ENCODE peak calls at places on chromosomes 16 and 17, in ten cellular contexts. One of them, this sample, is unnamed.

GRCh38 chr17:22484826-22485225 is 792.5 kb downstream of the KCNJ18 start:
- DNase-seq in left ventricle myocardium inferior: no peak
- DNase-seq in fibroblast of lung: no peak
- DNase-seq in fibroblast of villous mesenchyme: no peak
- DNase-seq in dorsolateral prefrontal cortex: no peak
- DNase-seq in WERI-Rb-1: no peak
- DNase-seq in tibial artery: no peak
- DNase-seq in CD8-positive, alpha-beta T cell: no peak
- DNase-seq in epithelial cell of esophagus: no peak
- DNase-seq in spleen: no peak
- DNase-seq in this sample: no peak

GRCh38 chr17:41894791-41895331 is 23.9 kb downstream of the ACLY start:
- DNase-seq in left ventricle myocardium inferior: no peak
- DNase-seq in fibroblast of lung: peak
- DNase-seq in fibroblast of villous mesenchyme: peak
- DNase-seq in dorsolateral prefrontal cortex: no peak
- DNase-seq in WERI-Rb-1: no peak
- DNase-seq in tibial artery: no peak
- DNase-seq in CD8-positive, alpha-beta T cell: no peak
- DNase-seq in epithelial cell of esophagus: peak
- DNase-seq in spleen: no peak
- DNase-seq in this sample: no peak

GRCh38 chr16:5621826-5622225 is 524.2 kb upstream of the EEF2KMT start:
- DNase-seq in left ventricle myocardium inferior: no peak
- DNase-seq in fibroblast of lung: no peak
- DNase-seq in fibroblast of villous mesenchyme: no peak
- DNase-seq in dorsolateral prefrontal cortex: no peak
- DNase-seq in WERI-Rb-1: no peak
- DNase-seq in tibial artery: no peak
- DNase-seq in CD8-positive, alpha-beta T cell: no peak
- DNase-seq in epithelial cell of esophagus: no peak
- DNase-seq in spleen: no peak
- DNase-seq in this sample: no peak

GRCh38 chr16:27096375-27096774 is 29.6 kb downstream of the C16orf82 start:
- DNase-seq in left ventricle myocardium inferior: no peak
- DNase-seq in fibroblast of lung: no peak
- DNase-seq in fibroblast of villous mesenchyme: no peak
- DNase-seq in dorsolateral prefrontal cortex: no peak
- DNase-seq in WERI-Rb-1: no peak
- DNase-seq in tibial artery: no peak
- DNase-seq in CD8-positive, alpha-beta T cell: no peak
- DNase-seq in epithelial cell of esophagus: no peak
- DNase-seq in spleen: no peak
- DNase-seq in this sample: no peak

GRCh38 chr16:12171206-12171605 is 194.7 kb downstream of the SNX29 start:
- DNase-seq in left ventricle myocardium inferior: no peak
- DNase-seq in fibroblast of lung: peak
- DNase-seq in fibroblast of villous mesenchyme: no peak
- DNase-seq in dorsolateral prefrontal cortex: no peak
- DNase-seq in WERI-Rb-1: no peak
- DNase-seq in tibial artery: no peak
- DNase-seq in CD8-positive, alpha-beta T cell: no peak
- DNase-seq in epithelial cell of esophagus: no peak
- DNase-seq in spleen: peak
- DNase-seq in this sample: no peak

GRCh38 chr17:79042421-79043190 is 18.6 kb downstream of the C1QTNF1 start:
- DNase-seq in left ventricle myocardium inferior: peak
- DNase-seq in fibroblast of lung: no peak
- DNase-seq in fibroblast of villous mesenchyme: peak
- DNase-seq in dorsolateral prefrontal cortex: peak
- DNase-seq in WERI-Rb-1: peak
- DNase-seq in tibial artery: peak
- DNase-seq in CD8-positive, alpha-beta T cell: peak
- DNase-seq in epithelial cell of esophagus: peak
- DNase-seq in spleen: peak
- DNase-seq in this sample: no peak

GRCh38 chr16:6961704-6962103 is 370.9 kb upstream of the RBFOX1 start:
- DNase-seq in left ventricle myocardium inferior: no peak
- DNase-seq in fibroblast of lung: no peak
- DNase-seq in fibroblast of villous mesenchyme: no peak
- DNase-seq in dorsolateral prefrontal cortex: no peak
- DNase-seq in WERI-Rb-1: no peak
- DNase-seq in tibial artery: no peak
- DNase-seq in CD8-positive, alpha-beta T cell: no peak
- DNase-seq in epithelial cell of esophagus: no peak
- DNase-seq in spleen: no peak
- DNase-seq in this sample: no peak

GRCh38 chr17:44969144-44969780 is 1.2 kb upstream of the C1QL1 start:
- DNase-seq in left ventricle myocardium inferior: no peak
- DNase-seq in fibroblast of lung: no peak
- DNase-seq in fibroblast of villous mesenchyme: no peak
- DNase-seq in dorsolateral prefrontal cortex: no peak
- DNase-seq in WERI-Rb-1: no peak
- DNase-seq in tibial artery: no peak
- DNase-seq in CD8-positive, alpha-beta T cell: no peak
- DNase-seq in epithelial cell of esophagus: no peak
- DNase-seq in spleen: no peak
- DNase-seq in this sample: no peak

GRCh38 chr17:2263183-2263954 is 40.2 kb downstream of the SMG6 start:
- DNase-seq in left ventricle myocardium inferior: no peak
- DNase-seq in fibroblast of lung: peak
- DNase-seq in fibroblast of villous mesenchyme: peak
- DNase-seq in dorsolateral prefrontal cortex: no peak
- DNase-seq in WERI-Rb-1: no peak
- DNase-seq in tibial artery: no peak
- DNase-seq in CD8-positive, alpha-beta T cell: no peak
- DNase-seq in epithelial cell of esophagus: no peak
- DNase-seq in spleen: no peak
- DNase-seq in this sample: no peak

GRCh38 chr17:49325980-49326379 is 36.1 kb downstream of the ZNF652 start:
- DNase-seq in left ventricle myocardium inferior: no peak
- DNase-seq in fibroblast of lung: no peak
- DNase-seq in fibroblast of villous mesenchyme: no peak
- DNase-seq in dorsolateral prefrontal cortex: no peak
- DNase-seq in WERI-Rb-1: no peak
- DNase-seq in tibial artery: no peak
- DNase-seq in CD8-positive, alpha-beta T cell: no peak
- DNase-seq in epithelial cell of esophagus: no peak
- DNase-seq in spleen: no peak
- DNase-seq in this sample: no peak

GRCh38 chr16:9107025-9107970 is 15.9 kb downstream of the HAPSTR1 start:
- DNase-seq in left ventricle myocardium inferior: no peak
- DNase-seq in fibroblast of lung: no peak
- DNase-seq in fibroblast of villous mesenchyme: peak
- DNase-seq in dorsolateral prefrontal cortex: no peak
- DNase-seq in WERI-Rb-1: no peak
- DNase-seq in tibial artery: no peak
- DNase-seq in CD8-positive, alpha-beta T cell: no peak
- DNase-seq in epithelial cell of esophagus: peak
- DNase-seq in spleen: no peak
- DNase-seq in this sample: no peak

GRCh38 chr16:48462146-48462740 is 77.0 kb upstream of the SIAH1 start:
- DNase-seq in left ventricle myocardium inferior: no peak
- DNase-seq in fibroblast of lung: peak
- DNase-seq in fibroblast of villous mesenchyme: no peak
- DNase-seq in dorsolateral prefrontal cortex: no peak
- DNase-seq in WERI-Rb-1: no peak
- DNase-seq in tibial artery: no peak
- DNase-seq in CD8-positive, alpha-beta T cell: no peak
- DNase-seq in epithelial cell of esophagus: peak
- DNase-seq in spleen: no peak
- DNase-seq in this sample: no peak

GRCh38 chr17:78108726-78109488 is 19.6 kb downstream of the TMC6 start:
- DNase-seq in left ventricle myocardium inferior: peak
- DNase-seq in fibroblast of lung: no peak
- DNase-seq in fibroblast of villous mesenchyme: peak
- DNase-seq in dorsolateral prefrontal cortex: peak
- DNase-seq in WERI-Rb-1: no peak
- DNase-seq in tibial artery: peak
- DNase-seq in CD8-positive, alpha-beta T cell: no peak
- DNase-seq in epithelial cell of esophagus: no peak
- DNase-seq in spleen: no peak
- DNase-seq in this sample: no peak

GRCh38 chr17:35433075-35433894 is 985 bp upstream of the SLFN12 start:
- DNase-seq in left ventricle myocardium inferior: peak
- DNase-seq in fibroblast of lung: peak
- DNase-seq in fibroblast of villous mesenchyme: peak
- DNase-seq in dorsolateral prefrontal cortex: no peak
- DNase-seq in WERI-Rb-1: no peak
- DNase-seq in tibial artery: peak
- DNase-seq in CD8-positive, alpha-beta T cell: peak
- DNase-seq in epithelial cell of esophagus: peak
- DNase-seq in spleen: peak
- DNase-seq in this sample: peak

GRCh38 chr16:4298761-4299522 is 16.9 kb upstream of the GLIS2 start:
- DNase-seq in left ventricle myocardium inferior: peak
- DNase-seq in fibroblast of lung: peak
- DNase-seq in fibroblast of villous mesenchyme: peak
- DNase-seq in dorsolateral prefrontal cortex: no peak
- DNase-seq in WERI-Rb-1: peak
- DNase-seq in tibial artery: no peak
- DNase-seq in CD8-positive, alpha-beta T cell: no peak
- DNase-seq in epithelial cell of esophagus: peak
- DNase-seq in spleen: no peak
- DNase-seq in this sample: peak

GRCh38 chr17:43917348-43918025 is 10.2 kb upstream of the MPP2 start:
- DNase-seq in left ventricle myocardium inferior: peak
- DNase-seq in fibroblast of lung: peak
- DNase-seq in fibroblast of villous mesenchyme: peak
- DNase-seq in dorsolateral prefrontal cortex: peak
- DNase-seq in WERI-Rb-1: peak
- DNase-seq in tibial artery: no peak
- DNase-seq in CD8-positive, alpha-beta T cell: peak
- DNase-seq in epithelial cell of esophagus: peak
- DNase-seq in spleen: peak
- DNase-seq in this sample: no peak
- H3K4me3 ChIP-seq in left ventricle myocardium inferior: peak
- H3K4me3 ChIP-seq in fibroblast of lung: no peak
- H3K4me3 ChIP-seq in fibroblast of villous mesenchyme: peak
- H3K4me3 ChIP-seq in dorsolateral prefrontal cortex: peak
- H3K4me3 ChIP-seq in WERI-Rb-1: no peak
- H3K4me3 ChIP-seq in tibial artery: peak
- H3K4me3 ChIP-seq in CD8-positive, alpha-beta T cell: peak
- H3K4me3 ChIP-seq in epithelial cell of esophagus: no peak
- H3K4me3 ChIP-seq in spleen: peak
- H3K4me3 ChIP-seq in this sample: no peak

DNA sequence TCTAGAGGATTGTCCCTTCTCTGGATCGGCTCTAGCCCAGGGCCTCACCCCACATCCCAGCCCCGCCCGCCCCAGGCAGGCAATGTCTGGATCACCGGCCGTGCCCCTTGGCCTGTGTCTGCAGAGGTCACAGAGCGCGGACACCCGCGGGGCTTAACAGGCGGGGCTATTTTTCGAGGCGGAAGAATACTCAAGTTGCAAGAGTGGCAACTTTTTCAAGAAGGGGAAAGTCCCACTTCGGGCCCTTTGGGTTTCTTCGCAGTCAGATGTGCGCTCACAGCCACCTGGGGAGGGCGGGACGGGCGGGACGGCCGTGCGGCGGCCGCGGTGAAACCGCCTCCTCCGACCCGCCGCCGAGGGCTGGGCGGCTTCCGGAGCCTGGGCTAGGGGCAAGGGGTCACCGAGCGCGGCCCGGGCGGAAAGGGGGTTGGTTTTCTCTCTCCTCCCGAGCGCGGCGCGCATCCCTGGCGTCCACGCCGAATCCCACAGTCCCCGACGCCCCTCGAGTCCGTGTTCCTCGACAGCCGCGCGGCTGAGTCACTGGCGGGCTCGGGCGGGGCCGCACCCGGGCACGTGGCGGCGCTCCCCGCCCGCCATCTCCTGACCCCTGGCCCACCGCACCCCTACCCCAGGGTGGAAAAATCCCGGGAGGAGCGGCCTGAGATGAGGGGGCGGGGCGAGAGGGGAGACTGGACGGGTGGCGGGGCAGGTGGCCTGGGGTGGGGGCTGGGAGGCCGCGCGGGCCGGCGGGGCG is 1.2 kb upstream of the PFN1 start:
- DNase-seq in left ventricle myocardium inferior: peak
- DNase-seq in fibroblast of lung: peak
- DNase-seq in fibroblast of villous mesenchyme: peak
- DNase-seq in dorsolateral prefrontal cortex: no peak
- DNase-seq in WERI-Rb-1: peak
- DNase-seq in tibial artery: peak
- DNase-seq in CD8-positive, alpha-beta T cell: peak
- DNase-seq in epithelial cell of esophagus: peak
- DNase-seq in spleen: peak
- DNase-seq in this sample: peak
- TF ChIP-seq CTCF in left ventricle myocardium inferior: no peak
- TF ChIP-seq CTCF in fibroblast of lung: no peak
- TF ChIP-seq CTCF in fibroblast of villous mesenchyme: no peak
- TF ChIP-seq CTCF in dorsolateral prefrontal cortex: no peak
- TF ChIP-seq CTCF in WERI-Rb-1: no peak
- TF ChIP-seq CTCF in tibial artery: no peak
- TF ChIP-seq CTCF in CD8-positive, alpha-beta T cell: no peak
- TF ChIP-seq CTCF in epithelial cell of esophagus: no peak
- TF ChIP-seq CTCF in spleen: no peak
- TF ChIP-seq CTCF in this sample: no peak

DNA sequence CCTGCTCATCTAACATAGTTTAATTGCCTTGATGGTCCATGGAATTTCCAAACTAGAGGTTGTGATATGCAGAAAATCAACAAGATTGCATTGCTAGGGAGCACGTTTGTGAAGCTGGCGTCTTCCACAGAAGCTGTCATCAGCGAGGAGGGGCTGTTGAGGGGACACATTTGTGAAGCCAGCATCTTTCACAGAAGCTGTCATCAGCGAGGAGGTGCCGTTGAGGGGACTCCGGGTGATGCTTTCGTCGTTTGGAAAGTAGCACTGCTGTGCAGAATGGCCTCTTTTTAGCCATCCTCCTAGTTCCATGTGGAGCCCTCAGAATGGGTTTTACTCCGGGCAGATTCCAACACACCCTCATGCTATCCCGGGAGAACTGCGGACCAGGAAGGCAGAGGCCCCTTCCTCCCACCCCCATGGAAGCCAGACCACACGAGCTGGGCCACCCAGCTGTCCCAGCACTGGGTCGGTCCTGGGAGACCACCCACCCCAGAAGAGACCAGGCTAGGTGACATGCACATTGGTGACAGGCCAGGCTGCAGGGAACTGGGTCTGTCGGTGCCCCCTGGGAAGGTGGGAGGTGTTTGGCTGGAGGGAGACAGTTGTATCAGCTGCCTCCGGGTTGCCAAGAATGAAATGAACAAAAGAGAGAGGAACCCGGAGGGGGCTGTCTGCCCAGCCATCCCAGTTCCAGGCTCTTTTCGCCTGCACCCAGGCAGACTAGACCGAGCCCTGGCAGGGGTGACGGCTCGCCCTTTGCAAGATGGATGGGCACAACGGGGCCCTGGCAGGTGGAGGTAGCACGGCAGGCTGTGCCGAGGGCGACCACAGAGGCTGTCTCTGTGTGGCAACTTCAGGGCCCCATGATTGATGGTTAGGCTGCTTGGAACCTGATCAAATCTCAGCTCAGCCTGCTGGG is 119.4 kb upstream of the CHMP6 start:
- DNase-seq in left ventricle myocardium inferior: peak
- DNase-seq in fibroblast of lung: no peak
- DNase-seq in fibroblast of villous mesenchyme: no peak
- DNase-seq in dorsolateral prefrontal cortex: no peak
- DNase-seq in WERI-Rb-1: no peak
- DNase-seq in tibial artery: no peak
- DNase-seq in CD8-positive, alpha-beta T cell: no peak
- DNase-seq in epithelial cell of esophagus: no peak
- DNase-seq in spleen: peak
- DNase-seq in this sample: peak
- H3K4me3 ChIP-seq in left ventricle myocardium inferior: no peak
- H3K4me3 ChIP-seq in fibroblast of lung: no peak
- H3K4me3 ChIP-seq in fibroblast of villous mesenchyme: no peak
- H3K4me3 ChIP-seq in dorsolateral prefrontal cortex: no peak
- H3K4me3 ChIP-seq in WERI-Rb-1: no peak
- H3K4me3 ChIP-seq in tibial artery: no peak
- H3K4me3 ChIP-seq in CD8-positive, alpha-beta T cell: peak
- H3K4me3 ChIP-seq in epithelial cell of esophagus: no peak
- H3K4me3 ChIP-seq in spleen: no peak
- H3K4me3 ChIP-seq in this sample: no peak

GRCh38 chr16:78140818-78141466 is 41.5 kb downstream of the WWOX start:
- DNase-seq in left ventricle myocardium inferior: no peak
- DNase-seq in fibroblast of lung: no peak
- DNase-seq in fibroblast of villous mesenchyme: no peak
- DNase-seq in dorsolateral prefrontal cortex: no peak
- DNase-seq in WERI-Rb-1: no peak
- DNase-seq in tibial artery: no peak
- DNase-seq in CD8-positive, alpha-beta T cell: no peak
- DNase-seq in epithelial cell of esophagus: no peak
- DNase-seq in spleen: no peak
- DNase-seq in this sample: no peak
- TF ChIP-seq CTCF in left ventricle myocardium inferior: no peak
- TF ChIP-seq CTCF in fibroblast of lung: no peak
- TF ChIP-seq CTCF in fibroblast of villous mesenchyme: no peak
- TF ChIP-seq CTCF in dorsolateral prefrontal cortex: no peak
- TF ChIP-seq CTCF in WERI-Rb-1: no peak
- TF ChIP-seq CTCF in tibial artery: no peak
- TF ChIP-seq CTCF in CD8-positive, alpha-beta T cell: no peak
- TF ChIP-seq CTCF in epithelial cell of esophagus: no peak
- TF ChIP-seq CTCF in spleen: no peak
- TF ChIP-seq CTCF in this sample: no peak

This sample was measured in RWPE2.